ENCODE peak calls at places on chromosomes 1 and 21, in four cellular contexts. H is OCI-LY7, W is heart right ventricle, A is Calu3. Y is an unnamed sample.

GRCh38 chr1:206067486-206068302 is 14.7 kb downstream of the RHEX start:
- DNase-seq in H (no peak), W (no peak), A (no peak), Y (no peak)

GRCh38 chr1:20584890-20585289 is 4.0 kb upstream of the CDA start:
- DNase-seq in H (no peak), W (no peak), A (no peak), Y (no peak)

GRCh38 chr1:67530071-67530470 is 99.9 kb upstream of the SERBP1 start:
- DNase-seq in H (no peak), W (no peak), A (no peak), Y (no peak)

GRCh38 chr1:184555665-184556641 is 169.1 kb downstream of the C1orf21 start:
- DNase-seq in H (no peak), W (no peak), A (no peak), Y (no peak)

GRCh38 chr1:30902653-30903290 is 5.8 kb downstream of the SDC3 start:
- DNase-seq in H (no peak), W (no peak), A (no peak), Y (no peak)

GRCh38 chr1:85894651-85895050 is 186.4 kb upstream of the ZNHIT6 start:
- DNase-seq in H (peak), W (peak), A (peak), Y (peak)

GRCh38 chr1:14896381-14897079 is 257.0 kb upstream of the TMEM51 start:
- DNase-seq in H (no peak), W (no peak), A (no peak), Y (no peak)

GRCh38 chr1:37605061-37605650 is 9.4 kb upstream of the GNL2 start:
- DNase-seq in H (no peak), W (no peak), A (no peak), Y (no peak)

GRCh38 chr1:221419513-221420088 is 322.3 kb downstream of the DUSP10 start:
- DNase-seq in H (no peak), W (no peak), A (peak), Y (no peak)

GRCh38 chr1:111503585-111504060 is at the start of the genes ADORA3 and TMIGD3:
- DNase-seq in H (peak), W (no peak), A (no peak), Y (peak)

GRCh38 chr1:202274611-202275010 is 67.1 kb downstream of the UBE2T start:
- DNase-seq in H (peak), W (peak), A (peak), Y (peak)

GRCh38 chr21:45508607-45509565 is 33.4 kb downstream of the SLC19A1 start:
- DNase-seq in H (no peak), W (no peak), A (no peak), Y (no peak)

GRCh38 chr1:51255331-51255730 is 19.3 kb downstream of the RNF11 start:
- DNase-seq in H (no peak), W (no peak), A (no peak), Y (no peak)

DNA sequence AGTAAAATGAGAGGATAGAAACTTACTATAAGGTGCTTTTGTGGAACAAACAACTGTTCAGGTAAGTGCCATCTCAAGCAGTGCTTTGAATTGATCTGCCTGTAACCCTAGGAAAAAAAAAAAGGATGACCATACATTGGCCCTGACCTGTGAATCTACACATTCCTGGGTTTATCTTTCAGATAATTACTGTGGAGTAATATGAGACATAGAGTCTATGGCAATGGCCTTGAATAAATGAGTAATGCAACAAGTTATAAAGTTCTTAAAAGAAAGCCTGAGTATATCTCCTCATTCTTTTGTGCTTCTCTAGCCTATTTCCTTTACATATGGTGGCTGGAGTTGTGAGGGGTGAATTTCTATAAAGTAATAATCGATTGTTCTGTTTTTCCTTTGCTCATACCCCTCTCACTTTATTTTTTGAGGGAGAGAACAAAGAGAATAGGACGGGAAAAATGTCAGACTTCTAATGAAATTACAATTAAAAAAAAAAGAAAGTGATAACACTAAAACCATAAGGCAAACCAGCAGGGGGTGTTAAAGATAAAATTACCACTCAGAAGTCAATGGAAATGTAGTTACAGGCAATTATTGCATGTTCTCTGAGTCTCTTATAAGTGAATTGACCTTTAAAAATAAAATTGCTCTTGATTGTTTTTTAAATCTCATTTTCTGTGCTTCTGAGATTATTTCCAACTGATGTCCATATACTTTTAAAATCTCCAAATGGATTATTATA is 12.4 kb upstream of the ATP1A1 start:
- DNase-seq in H (peak), W (no peak), A (no peak), Y (peak)
- TF ChIP-seq CTCF in H (peak), W (peak), A (no peak), Y (no peak)

DNA sequence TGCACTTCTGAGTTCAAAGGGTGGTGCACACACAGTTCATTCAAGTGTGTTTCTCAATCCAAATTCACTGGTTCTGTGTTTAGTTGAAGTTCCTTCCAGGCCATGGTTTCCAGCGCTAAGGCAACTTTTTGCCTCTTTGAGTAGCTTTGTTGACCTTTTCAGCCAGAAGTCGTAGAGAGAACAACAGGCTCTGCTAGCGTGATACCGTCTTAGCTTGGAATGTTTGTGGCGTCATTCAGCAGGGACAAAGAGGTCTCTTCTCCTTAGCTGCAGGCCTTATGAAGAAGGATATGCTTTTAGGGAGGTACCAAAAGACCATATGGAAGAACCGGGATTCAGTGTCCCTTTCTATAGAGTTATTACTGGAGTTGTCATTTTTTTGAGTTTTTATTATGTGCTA is 65.7 kb downstream of the CNIH3 start:
- DNase-seq in H (no peak), W (no peak), A (no peak), Y (no peak)
- TF ChIP-seq CTCF in H (no peak), W (no peak), A (no peak), Y (no peak)

DNA sequence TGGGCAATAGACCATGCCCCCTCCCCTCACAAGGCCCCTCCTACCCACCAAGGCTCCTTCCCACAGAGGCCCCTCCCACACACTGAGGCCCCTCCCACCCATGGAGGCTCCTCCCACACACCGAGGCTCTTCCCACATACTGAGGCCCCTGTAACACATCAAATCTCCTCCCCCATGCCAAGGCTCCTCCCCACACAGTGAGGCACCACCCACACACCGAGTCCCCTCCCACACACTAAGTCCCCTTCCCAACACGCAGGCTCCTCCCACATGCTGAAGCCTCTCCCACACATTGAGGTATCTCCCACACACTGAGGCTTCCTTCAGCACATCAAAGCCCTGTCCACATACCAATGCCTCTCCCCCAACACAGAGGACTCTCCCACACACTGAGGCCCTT is 391.8 kb downstream of the CAMTA1 start:
- DNase-seq in H (peak), W (no peak), A (no peak), Y (no peak)
- TF ChIP-seq CTCF in H (no peak), W (no peak), A (no peak), Y (no peak)

GRCh38 chr1:63802109-63802508 is 28.3 kb downstream of the ROR1 start:
- DNase-seq in H (no peak), W (no peak), A (no peak), Y (no peak)
- TF ChIP-seq CTCF in H (no peak), W (peak), A (no peak), Y (no peak)

GRCh38 chr21:43304206-43304605 is 122.7 kb downstream of the SIK1 start:
- DNase-seq in H (no peak), W (no peak), A (no peak), Y (no peak)
- TF ChIP-seq CTCF in H (no peak), W (no peak), A (no peak), Y (no peak)

GRCh38 chr1:33088119-33088906 is 7.4 kb downstream of the AZIN2 start:
- DNase-seq in H (peak), W (no peak), A (no peak), Y (peak)

GRCh38 chr1:33087677-33088076 is 6.7 kb downstream of the AZIN2 start:
- DNase-seq in H (peak), W (no peak), A (no peak), Y (no peak)

GRCh38 chr1:33085332-33085731 is 4.4 kb downstream of the AZIN2 start:
- DNase-seq in H (no peak), W (no peak), A (no peak), Y (peak)

GRCh38 chr1:33089457-33089856 is 8.5 kb downstream of the AZIN2 start:
- DNase-seq in H (no peak), W (no peak), A (no peak), Y (no peak)

GRCh38 chr1:33086384-33086850 is 5.5 kb downstream of the AZIN2 start:
- DNase-seq in H (peak), W (peak), A (peak), Y (peak)
- TF ChIP-seq CTCF in H (peak), W (peak), A (peak), Y (peak)

DNA sequence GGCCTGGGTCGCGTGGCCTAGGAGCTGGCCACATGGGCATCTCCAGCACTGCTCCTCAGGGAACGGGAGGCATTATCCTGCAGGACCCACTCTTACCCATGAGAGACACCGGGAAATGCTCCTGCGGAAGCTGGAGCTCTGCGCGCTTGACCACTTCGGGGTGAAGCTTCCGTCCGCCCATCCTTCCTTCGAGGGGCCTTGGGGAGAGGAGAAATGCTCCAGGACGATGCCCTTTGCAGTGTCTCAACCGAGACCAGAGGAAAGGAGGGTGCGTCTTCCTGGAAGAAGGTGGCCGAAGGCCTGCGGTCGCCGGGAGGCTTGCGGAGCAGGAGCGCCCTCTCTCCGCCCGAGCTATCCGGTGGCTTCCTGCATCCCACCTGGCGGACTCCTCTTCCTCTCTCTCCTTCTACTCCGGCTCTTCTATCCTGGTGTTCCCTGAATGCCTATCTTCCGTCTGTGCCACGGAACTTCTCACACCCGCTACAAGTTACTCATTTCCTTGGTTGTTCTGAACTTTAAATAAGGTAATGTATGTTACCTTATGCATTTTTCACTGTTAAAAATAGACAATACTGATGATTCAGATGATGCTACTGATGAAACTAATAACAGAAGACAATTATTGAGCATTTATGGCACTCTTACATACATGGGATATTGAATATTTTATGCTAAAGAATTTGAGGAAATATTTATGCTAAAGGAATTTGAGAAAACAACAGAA is 91.4 kb downstream of the PRKAB2 start:
- DNase-seq in H (no peak), W (no peak), A (no peak), Y (no peak)
- TF ChIP-seq CTCF in H (peak), W (no peak), A (no peak), Y (no peak)

Y was measured in GM20000.